ENCODE peak calls at places on chromosome 9, in seven cellular contexts. O is neuronal stem cell, Q is adrenal gland, X is prostate gland, L is mammary epithelial cell, J is Peyer's patch, U is mucosa of descending colon. Z is an unnamed sample. For H3K4me1, the result is how much of the 10 kb centered on the place peaks cover.

GRCh38 chr9:83166369-83166768 is 103.4 kb upstream of the RASEF start:
- DNase-seq in O (no peak), Q (no peak), X (peak), L (peak), J (no peak), U (peak), Z (peak)

GRCh38 chr9:3850083-3850482 is 324.3 kb upstream of the RFX3 start:
- DNase-seq in O (no peak), Q (no peak), X (no peak), L (no peak), J (no peak), U (no peak), Z (no peak)

GRCh38 chr9:9729082-9729481 is 883.7 kb downstream of the PTPRD start:
- DNase-seq in O (no peak), Q (no peak), X (no peak), L (no peak), J (no peak), U (no peak), Z (no peak)

GRCh38 chr9:82363666-82364065 is 375.1 kb downstream of the SPATA31D1 start:
- DNase-seq in O (no peak), Q (no peak), X (no peak), L (no peak), J (no peak), U (no peak), Z (no peak)

GRCh38 chr9:95103385-95104087 is 214.0 kb downstream of the FANCC start:
- DNase-seq in O (no peak), Q (no peak), X (no peak), L (no peak), J (peak), U (no peak), Z (no peak)

GRCh38 chr9:19481971-19482404 is 73.2 kb downstream of the ACER2 start:
- DNase-seq in O (no peak), Q (no peak), X (no peak), L (no peak), J (no peak), U (no peak), Z (no peak)

GRCh38 chr9:127568971-127569818 is 42.9 kb upstream of the STXBP1 start:
- DNase-seq in O (peak), Q (peak), X (peak), L (peak), J (peak), U (peak), Z (peak)

GRCh38 chr9:123423036-123423640 is 67.1 kb downstream of the CRB2 start:
- DNase-seq in O (no peak), Q (no peak), X (no peak), L (no peak), J (no peak), U (no peak), Z (no peak)

GRCh38 chr9:126450537-126451205 is 124.0 kb downstream of the MVB12B start:
- DNase-seq in O (no peak), Q (no peak), X (no peak), L (no peak), J (no peak), U (no peak), Z (no peak)

GRCh38 chr9:137427454-137428310 is 4.5 kb downstream of the NOXA1 start:
- DNase-seq in O (no peak), Q (no peak), X (no peak), L (no peak), J (no peak), U (no peak), Z (no peak)

GRCh38 chr9:105969672-105970071 is 275.3 kb downstream of the TMEM38B start:
- DNase-seq in O (no peak), Q (no peak), X (no peak), L (no peak), J (no peak), U (no peak), Z (no peak)

GRCh38 chr9:2039294-2040180 is 24.4 kb downstream of the SMARCA2 start:
- DNase-seq in O (no peak), Q (no peak), X (no peak), L (no peak), J (no peak), U (no peak), Z (no peak)

GRCh38 chr9:104794070-104794469 is 30.1 kb downstream of the NIPSNAP3B start:
- DNase-seq in O (no peak), Q (peak), X (no peak), L (no peak), J (no peak), U (no peak), Z (no peak)

GRCh38 chr9:84145031-84145430 is 164.4 kb downstream of the RMI1 start:
- DNase-seq in O (no peak), Q (no peak), X (no peak), L (no peak), J (no peak), U (no peak), Z (no peak)

GRCh38 chr9:38333047-38333446 is 59.5 kb upstream of the ALDH1B1 start:
- DNase-seq in O (no peak), Q (no peak), X (no peak), L (peak), J (no peak), U (no peak), Z (no peak)

DNA sequence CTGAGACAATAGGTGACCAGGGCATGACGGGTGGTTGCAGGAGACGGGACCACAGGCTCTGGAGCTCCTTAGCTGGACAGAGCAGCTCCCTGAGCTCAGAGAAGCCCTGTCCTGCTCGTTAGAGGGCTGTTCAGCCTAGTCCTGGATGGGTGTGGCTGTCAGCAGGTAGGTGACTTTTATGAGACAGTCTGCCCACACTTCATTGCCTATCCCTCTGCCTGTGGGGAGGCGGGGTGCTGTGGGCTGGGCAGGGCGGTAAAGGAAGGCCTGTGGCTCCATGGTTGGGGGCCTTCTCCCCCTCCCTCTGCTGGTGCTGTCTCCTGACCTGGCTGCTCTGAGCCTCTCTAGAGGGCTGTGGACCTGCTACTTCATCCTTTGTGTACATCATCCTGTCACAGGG is 134.6 kb downstream of the RXRA start:
- DNase-seq in O (no peak), Q (no peak), X (no peak), L (no peak), J (no peak), U (peak), Z (peak)
- H3K4me1 ChIP-seq in O (under half), Q (under half), X (under half), L (under half), J (under half), U (under half), Z (under half)

GRCh38 chr9:131657456-131657855 is 82.4 kb downstream of the RAPGEF1 start:
- DNase-seq in O (no peak), Q (no peak), X (no peak), L (no peak), J (no peak), U (no peak), Z (no peak)

GRCh38 chr9:131657890-131658752 is 81.8 kb downstream of the RAPGEF1 start:
- DNase-seq in O (no peak), Q (peak), X (peak), L (peak), J (no peak), U (no peak), Z (no peak)

GRCh38 chr9:131656356-131657030 is 83.4 kb downstream of the RAPGEF1 start:
- DNase-seq in O (no peak), Q (peak), X (peak), L (no peak), J (no peak), U (peak), Z (peak)

GRCh38 chr9:131658753-131659129 is 81.1 kb downstream of the RAPGEF1 start:
- DNase-seq in O (no peak), Q (no peak), X (no peak), L (no peak), J (no peak), U (no peak), Z (no peak)

GRCh38 chr9:131657031-131657377 is 82.9 kb downstream of the RAPGEF1 start:
- DNase-seq in O (no peak), Q (no peak), X (no peak), L (no peak), J (no peak), U (no peak), Z (no peak)
- H3K4me1 ChIP-seq in O (under half), Q (under half), X (under half), L (under half), J (under half), U (half or more), Z (under half)

GRCh38 chr9:108439967-108440366 is 415.8 kb downstream of the ACTL7B start:
- DNase-seq in O (no peak), Q (no peak), X (no peak), L (peak), J (no peak), U (no peak), Z (no peak)
- H3K4me1 ChIP-seq in O (under half), Q (under half), X (under half), L (under half), J (under half), U (under half), Z (under half)

GRCh38 chr9:35521708-35522107 is 31.8 kb downstream of the RUSC2 start:
- DNase-seq in O (no peak), Q (no peak), X (no peak), L (peak), J (no peak), U (no peak), Z (no peak)

GRCh38 chr9:35518212-35518917 is 28.5 kb downstream of the RUSC2 start:
- DNase-seq in O (peak), Q (peak), X (peak), L (peak), J (no peak), U (no peak), Z (no peak)

GRCh38 chr9:35520404-35520790 is 30.5 kb downstream of the RUSC2 start:
- DNase-seq in O (no peak), Q (no peak), X (no peak), L (no peak), J (no peak), U (no peak), Z (no peak)

GRCh38 chr9:35518981-35519679 is 29.2 kb downstream of the RUSC2 start:
- DNase-seq in O (no peak), Q (no peak), X (no peak), L (peak), J (no peak), U (no peak), Z (no peak)

GRCh38 chr9:35519697-35520403 is 29.9 kb downstream of the RUSC2 start:
- DNase-seq in O (no peak), Q (no peak), X (no peak), L (no peak), J (no peak), U (no peak), Z (no peak)
- H3K4me1 ChIP-seq in O (under half), Q (under half), X (under half), L (half or more), J (under half), U (under half), Z (under half)

DNA sequence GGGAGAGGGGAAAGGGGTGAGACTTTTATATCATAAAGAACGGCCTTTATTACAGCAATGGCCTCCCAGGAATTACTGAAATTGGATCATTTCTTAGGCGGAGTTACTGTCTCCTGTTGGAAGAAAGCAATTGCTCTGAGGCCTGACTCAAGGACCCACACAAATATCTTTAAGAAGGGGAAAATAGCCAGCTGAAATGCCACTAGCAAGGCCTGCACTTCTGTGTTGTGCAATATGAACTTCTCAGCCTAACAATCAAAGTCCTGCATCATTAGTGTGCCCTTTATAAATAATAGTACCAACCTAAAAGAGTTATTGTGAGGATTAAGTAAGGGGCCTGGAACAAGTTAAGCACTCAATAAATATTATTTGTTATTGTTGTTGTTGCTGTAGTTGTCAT is 30.1 kb upstream of the TRIM32 start:
- DNase-seq in O (no peak), Q (no peak), X (no peak), L (no peak), J (no peak), U (no peak), Z (no peak)
- H3K4me1 ChIP-seq in O (under half), Q (under half), X (under half), L (under half), J (under half), U (under half), Z (under half)

DNA sequence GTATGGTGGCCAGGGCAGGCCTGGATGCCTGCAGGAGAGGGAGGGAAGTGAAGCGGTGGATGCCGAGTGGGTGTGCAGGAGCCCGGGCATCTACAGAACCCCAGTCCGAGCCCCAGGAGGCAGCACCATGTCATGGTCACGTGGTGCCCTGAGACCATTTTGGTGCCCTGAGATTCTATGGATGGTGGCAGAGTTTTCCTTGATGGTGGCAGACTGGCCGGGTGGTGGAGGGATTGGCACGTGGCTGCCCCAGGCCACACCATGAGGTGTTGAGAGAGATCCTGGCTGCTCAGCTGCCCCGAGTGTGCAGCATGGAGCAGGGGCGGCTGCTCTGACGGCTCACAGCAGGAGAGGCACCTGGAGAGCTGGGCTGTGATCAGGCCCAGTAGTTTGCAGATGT is 52.3 kb downstream of the SYK start:
- DNase-seq in O (no peak), Q (no peak), X (no peak), L (no peak), J (no peak), U (no peak), Z (no peak)
- H3K4me1 ChIP-seq in O (under half), Q (under half), X (under half), L (under half), J (under half), U (under half), Z (under half)

DNA sequence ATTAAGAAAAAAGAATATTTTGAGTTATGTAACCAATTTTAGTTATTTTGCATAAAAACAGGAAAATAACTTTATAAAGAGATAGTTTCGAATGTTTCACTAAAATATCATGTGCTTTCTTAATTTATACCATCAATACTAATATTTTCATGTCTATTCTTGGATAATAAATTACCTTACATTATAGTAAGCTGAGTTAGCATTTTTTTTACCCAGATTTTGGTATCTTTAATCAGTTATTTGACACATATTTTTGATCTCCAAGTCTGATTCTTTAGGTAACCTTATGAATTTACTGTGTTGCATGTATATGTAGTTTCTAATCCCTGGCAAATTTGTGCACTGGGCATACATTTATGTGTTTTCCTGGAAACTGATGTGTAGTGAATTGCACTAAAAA is 138.0 kb downstream of the KDM4C start:
- DNase-seq in O (no peak), Q (no peak), X (no peak), L (no peak), J (no peak), U (no peak), Z (no peak)
- H3K4me1 ChIP-seq in O (under half), Q (under half), X (under half), L (under half), J (under half), U (under half), Z (under half)

GRCh38 chr9:124511891-124512805 is 4.9 kb upstream of the NR5A1 start:
- DNase-seq in O (no peak), Q (no peak), X (no peak), L (no peak), J (peak), U (no peak), Z (no peak)

GRCh38 chr9:124512806-124513204 is 5.6 kb upstream of the NR5A1 start:
- DNase-seq in O (no peak), Q (no peak), X (no peak), L (no peak), J (no peak), U (no peak), Z (no peak)

GRCh38 chr9:124513374-124513994 is 6.3 kb upstream of the NR5A1 start:
- DNase-seq in O (no peak), Q (no peak), X (no peak), L (no peak), J (no peak), U (no peak), Z (no peak)

GRCh38 chr9:124514874-124515273 is 7.7 kb upstream of the NR5A1 start:
- DNase-seq in O (no peak), Q (no peak), X (no peak), L (no peak), J (no peak), U (no peak), Z (no peak)

DNA sequence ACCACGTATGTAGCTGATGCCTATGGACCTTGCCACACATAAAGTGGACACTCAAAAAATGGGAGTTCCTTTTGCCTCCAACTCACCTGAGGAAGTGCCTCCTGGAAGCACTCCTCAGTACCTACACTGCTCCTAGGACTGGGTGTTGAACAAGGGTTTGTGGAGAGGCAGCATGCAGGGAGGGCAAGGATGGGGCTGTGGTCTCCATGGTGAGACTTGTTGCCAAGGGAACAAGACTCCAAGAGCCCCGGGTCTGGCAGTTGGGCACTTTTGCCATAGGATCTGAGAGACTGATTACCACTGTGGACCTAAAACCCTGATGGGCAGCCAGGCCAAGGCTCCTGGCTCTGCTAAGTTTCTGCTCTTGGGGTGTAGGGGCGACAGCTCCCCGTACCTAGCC is 6.9 kb upstream of the NR5A1 start:
- DNase-seq in O (no peak), Q (no peak), X (no peak), L (no peak), J (no peak), U (no peak), Z (no peak)
- H3K4me1 ChIP-seq in O (under half), Q (under half), X (under half), L (under half), J (under half), U (under half), Z (under half)

Z was measured in colonic mucosa.